ENCODE peak calls at places on chromosomes 6 and 20, in six cellular contexts. One of them, this sample, is unnamed.

GRCh38 chr20:3010985-3011723 is 32.3 kb upstream of the GNRH2 start:
- DNase-seq in Calu3: no peak
- DNase-seq in HFF-Myc: peak
- DNase-seq in astrocyte of the spinal cord: peak
- DNase-seq in upper lobe of left lung: no peak
- DNase-seq in cardiac muscle cell: peak
- DNase-seq in this sample: no peak

GRCh38 chr6:21899708-21900107 is 306.2 kb downstream of the SOX4 start:
- DNase-seq in Calu3: no peak
- DNase-seq in HFF-Myc: no peak
- DNase-seq in astrocyte of the spinal cord: no peak
- DNase-seq in upper lobe of left lung: no peak
- DNase-seq in cardiac muscle cell: peak
- DNase-seq in this sample: no peak

GRCh38 chr6:43932259-43932900 is 162.4 kb downstream of the VEGFA start:
- DNase-seq in Calu3: no peak
- DNase-seq in HFF-Myc: no peak
- DNase-seq in astrocyte of the spinal cord: no peak
- DNase-seq in upper lobe of left lung: no peak
- DNase-seq in cardiac muscle cell: no peak
- DNase-seq in this sample: no peak

GRCh38 chr20:2022163-2022562 is 28.3 kb upstream of the PDYN start:
- DNase-seq in Calu3: no peak
- DNase-seq in HFF-Myc: no peak
- DNase-seq in astrocyte of the spinal cord: no peak
- DNase-seq in upper lobe of left lung: no peak
- DNase-seq in cardiac muscle cell: no peak
- DNase-seq in this sample: no peak

GRCh38 chr20:3071610-3072529 is at the start of gene OXT:
- DNase-seq in Calu3: no peak
- DNase-seq in HFF-Myc: no peak
- DNase-seq in astrocyte of the spinal cord: no peak
- DNase-seq in upper lobe of left lung: peak
- DNase-seq in cardiac muscle cell: peak
- DNase-seq in this sample: no peak

GRCh38 chr20:1375515-1375914 is 17.3 kb downstream of the FKBP1A start:
- DNase-seq in Calu3: no peak
- DNase-seq in HFF-Myc: no peak
- DNase-seq in astrocyte of the spinal cord: peak
- DNase-seq in upper lobe of left lung: no peak
- DNase-seq in cardiac muscle cell: peak
- DNase-seq in this sample: peak

GRCh38 chr6:37239950-37240713 is 17.4 kb upstream of the TBC1D22B start:
- DNase-seq in Calu3: peak
- DNase-seq in HFF-Myc: peak
- DNase-seq in astrocyte of the spinal cord: peak
- DNase-seq in upper lobe of left lung: no peak
- DNase-seq in cardiac muscle cell: peak
- DNase-seq in this sample: peak

GRCh38 chr6:10587694-10588392 is 66.7 kb downstream of the GCNT2 start:
- DNase-seq in Calu3: no peak
- DNase-seq in HFF-Myc: no peak
- DNase-seq in astrocyte of the spinal cord: no peak
- DNase-seq in upper lobe of left lung: no peak
- DNase-seq in cardiac muscle cell: no peak
- DNase-seq in this sample: no peak

GRCh38 chr6:77456531-77457248 is 6.6 kb downstream of the HTR1B start:
- DNase-seq in Calu3: peak
- DNase-seq in HFF-Myc: peak
- DNase-seq in astrocyte of the spinal cord: peak
- DNase-seq in upper lobe of left lung: no peak
- DNase-seq in cardiac muscle cell: peak
- DNase-seq in this sample: no peak

GRCh38 chr6:77455271-77455670 is 8.0 kb downstream of the HTR1B start:
- DNase-seq in Calu3: no peak
- DNase-seq in HFF-Myc: no peak
- DNase-seq in astrocyte of the spinal cord: no peak
- DNase-seq in upper lobe of left lung: no peak
- DNase-seq in cardiac muscle cell: peak
- DNase-seq in this sample: no peak

GRCh38 chr6:77454386-77454785 is 8.9 kb downstream of the HTR1B start:
- DNase-seq in Calu3: no peak
- DNase-seq in HFF-Myc: no peak
- DNase-seq in astrocyte of the spinal cord: no peak
- DNase-seq in upper lobe of left lung: no peak
- DNase-seq in cardiac muscle cell: no peak
- DNase-seq in this sample: no peak

GRCh38 chr6:77458421-77458820 is 4.9 kb downstream of the HTR1B start:
- DNase-seq in Calu3: no peak
- DNase-seq in HFF-Myc: no peak
- DNase-seq in astrocyte of the spinal cord: no peak
- DNase-seq in upper lobe of left lung: no peak
- DNase-seq in cardiac muscle cell: no peak
- DNase-seq in this sample: no peak

GRCh38 chr6:77457720-77458349 is 5.5 kb downstream of the HTR1B start:
- DNase-seq in Calu3: peak
- DNase-seq in HFF-Myc: peak
- DNase-seq in astrocyte of the spinal cord: peak
- DNase-seq in upper lobe of left lung: no peak
- DNase-seq in cardiac muscle cell: peak
- DNase-seq in this sample: peak
- TF ChIP-seq CTCF in Calu3: peak
- TF ChIP-seq CTCF in HFF-Myc: peak
- TF ChIP-seq CTCF in astrocyte of the spinal cord: peak
- TF ChIP-seq CTCF in upper lobe of left lung: peak
- TF ChIP-seq CTCF in cardiac muscle cell: peak
- TF ChIP-seq CTCF in this sample: peak

GRCh38 chr6:139133733-139134360 is 1.0 kb upstream of the HECA start:
- DNase-seq in Calu3: no peak
- DNase-seq in HFF-Myc: no peak
- DNase-seq in astrocyte of the spinal cord: no peak
- DNase-seq in upper lobe of left lung: no peak
- DNase-seq in cardiac muscle cell: no peak
- DNase-seq in this sample: no peak

GRCh38 chr6:139133272-139133671 is 1.6 kb upstream of the HECA start:
- DNase-seq in Calu3: no peak
- DNase-seq in HFF-Myc: no peak
- DNase-seq in astrocyte of the spinal cord: no peak
- DNase-seq in upper lobe of left lung: no peak
- DNase-seq in cardiac muscle cell: no peak
- DNase-seq in this sample: no peak

GRCh38 chr6:139135578-139136545 is 982 bp downstream of the HECA start:
- DNase-seq in Calu3: peak
- DNase-seq in HFF-Myc: no peak
- DNase-seq in astrocyte of the spinal cord: peak
- DNase-seq in upper lobe of left lung: peak
- DNase-seq in cardiac muscle cell: peak
- DNase-seq in this sample: peak

GRCh38 chr6:139137716-139138115 is 2.8 kb downstream of the HECA start:
- DNase-seq in Calu3: no peak
- DNase-seq in HFF-Myc: no peak
- DNase-seq in astrocyte of the spinal cord: no peak
- DNase-seq in upper lobe of left lung: no peak
- DNase-seq in cardiac muscle cell: no peak
- DNase-seq in this sample: no peak

DNA sequence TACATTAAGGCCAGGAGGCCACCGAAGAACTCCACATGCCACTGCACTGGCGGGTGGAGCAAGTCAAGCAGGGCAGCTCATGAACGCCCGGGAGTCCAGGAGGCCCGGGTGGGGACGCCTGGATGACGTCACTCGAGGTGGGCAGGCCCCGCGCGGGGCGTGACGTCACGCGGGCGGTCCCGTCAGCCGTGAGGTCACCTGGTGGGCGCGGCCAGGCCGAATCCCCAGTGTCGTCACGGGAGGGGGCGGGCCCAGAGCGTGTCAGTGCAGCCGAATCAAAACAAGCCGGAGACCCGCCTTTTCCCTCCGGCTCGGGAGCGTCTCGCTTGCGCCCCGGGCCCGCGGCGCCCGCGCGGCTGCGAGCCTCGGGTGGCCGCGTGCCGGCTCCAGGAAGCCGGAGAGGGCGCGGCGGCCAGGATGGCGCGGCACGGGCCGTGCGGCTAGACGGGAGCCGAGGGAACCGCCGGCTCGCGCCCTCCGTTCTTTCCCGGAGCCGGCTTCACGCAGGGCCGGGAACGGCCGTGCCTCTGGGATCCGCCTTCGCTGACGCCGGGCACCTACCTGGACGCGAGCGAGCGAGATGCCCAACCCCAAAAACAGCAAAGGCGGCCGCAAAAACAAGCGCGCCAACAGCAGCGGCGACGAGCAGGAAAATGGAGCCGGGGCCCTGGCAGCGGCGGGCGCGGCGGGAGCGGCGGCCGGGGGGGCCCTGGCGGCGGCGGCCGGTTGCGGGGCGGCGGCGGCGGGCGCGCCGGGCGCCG is at the start of gene HECA:
- DNase-seq in Calu3: peak
- DNase-seq in HFF-Myc: peak
- DNase-seq in astrocyte of the spinal cord: peak
- DNase-seq in upper lobe of left lung: peak
- DNase-seq in cardiac muscle cell: peak
- DNase-seq in this sample: peak
- TF ChIP-seq CTCF in Calu3: no peak
- TF ChIP-seq CTCF in HFF-Myc: no peak
- TF ChIP-seq CTCF in astrocyte of the spinal cord: no peak
- TF ChIP-seq CTCF in upper lobe of left lung: no peak
- TF ChIP-seq CTCF in cardiac muscle cell: no peak
- TF ChIP-seq CTCF in this sample: no peak

DNA sequence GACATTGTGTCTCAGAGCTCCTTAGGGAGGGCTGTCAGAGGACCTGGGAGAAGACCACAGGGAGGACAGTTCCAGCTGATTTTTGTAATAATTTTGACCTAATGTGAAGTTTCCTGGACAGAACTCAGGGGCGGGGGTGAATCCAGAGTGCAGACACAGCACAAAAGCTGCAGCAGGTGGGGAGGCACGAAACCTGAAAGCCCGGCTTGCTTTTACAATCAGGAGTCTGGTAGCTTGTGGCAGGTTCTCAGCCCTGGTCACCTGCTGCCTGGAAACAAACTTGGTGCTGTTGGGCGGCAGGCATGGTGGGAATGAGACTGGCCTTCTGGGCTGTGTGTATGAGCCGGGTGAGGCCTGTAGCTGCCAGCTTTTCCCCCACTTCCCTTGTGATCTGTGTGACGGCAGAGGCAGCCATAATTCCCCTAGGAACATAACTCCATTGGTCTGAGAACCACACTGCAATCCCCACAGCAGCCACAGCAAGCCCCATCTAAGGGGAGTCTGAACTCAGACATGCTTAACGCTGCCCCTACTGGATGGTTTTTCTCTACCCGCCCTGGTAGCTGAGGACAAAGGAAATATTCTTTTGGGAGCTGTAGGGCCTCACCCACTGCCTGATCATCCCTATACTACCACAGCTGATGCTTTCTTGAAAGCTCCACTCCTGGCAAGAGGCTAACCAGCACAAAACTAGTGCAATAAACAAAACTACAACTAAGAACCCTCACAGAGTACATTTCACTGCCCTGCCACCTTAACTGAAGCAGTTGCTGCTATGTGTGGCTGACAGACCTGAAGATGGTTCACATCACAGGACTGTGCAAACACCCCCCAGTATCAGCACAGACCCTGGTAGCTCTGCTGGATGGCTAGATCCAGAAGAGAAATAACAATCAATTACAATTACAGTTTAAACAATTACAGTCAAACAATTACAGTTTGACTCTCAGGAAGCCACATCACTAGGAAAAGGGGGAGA is 1055.1 kb upstream of the GJE1 start:
- DNase-seq in Calu3: peak
- DNase-seq in HFF-Myc: peak
- DNase-seq in astrocyte of the spinal cord: no peak
- DNase-seq in upper lobe of left lung: peak
- DNase-seq in cardiac muscle cell: peak
- DNase-seq in this sample: no peak
- TF ChIP-seq CTCF in Calu3: peak
- TF ChIP-seq CTCF in HFF-Myc: peak
- TF ChIP-seq CTCF in astrocyte of the spinal cord: peak
- TF ChIP-seq CTCF in upper lobe of left lung: no peak
- TF ChIP-seq CTCF in cardiac muscle cell: peak
- TF ChIP-seq CTCF in this sample: peak

DNA sequence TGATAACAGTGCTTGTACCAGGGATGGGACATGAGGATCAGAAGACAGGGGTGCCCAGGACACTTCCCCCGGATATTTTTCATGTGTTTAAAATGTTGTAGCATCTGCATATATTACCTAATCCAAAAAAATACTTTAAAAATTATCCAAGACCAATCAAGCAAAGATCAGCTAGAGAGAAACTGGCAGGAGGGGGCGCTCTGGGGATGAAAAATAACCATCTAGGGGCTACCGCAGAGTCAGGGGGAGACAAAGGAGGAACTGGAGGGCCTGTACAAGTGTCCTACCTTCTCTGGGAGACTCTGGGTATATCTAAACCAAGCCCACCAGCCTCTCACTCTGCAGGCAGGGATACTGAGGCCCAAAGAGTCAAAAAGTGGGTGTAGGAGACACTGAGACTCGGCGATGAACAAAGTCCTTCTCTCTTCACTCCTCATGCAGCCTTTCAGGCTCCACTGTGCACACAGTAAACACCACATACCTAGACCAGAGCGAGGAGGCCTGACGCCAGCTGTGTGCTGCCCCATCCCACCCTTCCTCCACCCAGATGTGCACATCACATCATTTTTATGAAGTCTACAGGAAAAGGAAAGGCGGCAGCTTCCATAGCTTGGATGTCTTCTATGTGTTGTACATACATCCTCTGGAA is 9.8 kb downstream of the RIMS4 start:
- DNase-seq in Calu3: no peak
- DNase-seq in HFF-Myc: no peak
- DNase-seq in astrocyte of the spinal cord: no peak
- DNase-seq in upper lobe of left lung: no peak
- DNase-seq in cardiac muscle cell: no peak
- DNase-seq in this sample: no peak
- TF ChIP-seq CTCF in Calu3: peak
- TF ChIP-seq CTCF in HFF-Myc: peak
- TF ChIP-seq CTCF in astrocyte of the spinal cord: peak
- TF ChIP-seq CTCF in upper lobe of left lung: no peak
- TF ChIP-seq CTCF in cardiac muscle cell: peak
- TF ChIP-seq CTCF in this sample: peak

DNA sequence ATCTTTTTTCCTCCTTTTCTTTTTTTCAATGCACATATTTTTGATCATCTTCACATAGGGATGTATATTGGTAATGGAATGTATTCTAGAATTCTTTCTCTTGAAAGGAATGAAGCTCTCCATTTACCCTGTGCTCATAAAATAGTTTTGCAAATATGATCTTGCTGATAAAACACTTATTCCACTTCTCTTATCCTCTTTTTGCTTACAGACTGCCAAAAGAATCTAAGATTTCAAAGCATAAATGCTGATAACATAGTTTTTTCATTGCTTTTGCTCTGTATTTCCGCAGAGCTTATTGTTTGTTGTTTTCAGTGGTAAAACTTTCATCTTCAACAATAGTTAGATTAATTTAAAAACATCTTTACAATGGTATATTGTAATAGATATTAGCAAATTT is 350.5 kb downstream of the PAX1 start:
- DNase-seq in Calu3: no peak
- DNase-seq in HFF-Myc: no peak
- DNase-seq in astrocyte of the spinal cord: no peak
- DNase-seq in upper lobe of left lung: no peak
- DNase-seq in cardiac muscle cell: no peak
- DNase-seq in this sample: no peak
- TF ChIP-seq CTCF in Calu3: no peak
- TF ChIP-seq CTCF in HFF-Myc: no peak
- TF ChIP-seq CTCF in astrocyte of the spinal cord: no peak
- TF ChIP-seq CTCF in upper lobe of left lung: no peak
- TF ChIP-seq CTCF in cardiac muscle cell: no peak
- TF ChIP-seq CTCF in this sample: no peak